ENCODE peak calls at places on chromosome 15, in five cellular contexts. One of them, this sample, is unnamed.

GRCh38 chr15:70156781-70157261 is 59.1 kb upstream of the TLE3 start:
- DNase-seq in left lung: no peak
- DNase-seq in GM10248: no peak
- DNase-seq in Calu3: no peak
- DNase-seq in GM13977: no peak
- DNase-seq in this sample: no peak

GRCh38 chr15:20340931-20341661 is 200.5 kb downstream of the GOLGA6L6 start:
- DNase-seq in left lung: no peak
- DNase-seq in GM10248: peak
- DNase-seq in Calu3: no peak
- DNase-seq in GM13977: peak
- DNase-seq in this sample: peak

GRCh38 chr15:41940441-41940857 is 31.9 kb downstream of the EHD4 start:
- DNase-seq in GM13977: no peak
- DNase-seq in GM10248: no peak
- DNase-seq in left lung: no peak
- DNase-seq in Calu3: no peak
- DNase-seq in this sample: no peak

GRCh38 chr15:69081310-69082004 is 67.0 kb downstream of the NOX5 start:
- DNase-seq in left lung: no peak
- DNase-seq in GM13977: no peak
- DNase-seq in Calu3: no peak
- DNase-seq in GM10248: no peak
- DNase-seq in this sample: no peak

GRCh38 chr15:47514251-47514652 is 203.1 kb upstream of the SEMA6D start:
- DNase-seq in left lung: no peak
- DNase-seq in GM13977: no peak
- DNase-seq in Calu3: no peak
- DNase-seq in GM10248: no peak
- DNase-seq in this sample: no peak

GRCh38 chr15:71098920-71099319 is 16.4 kb upstream of the THSD4 start:
- DNase-seq in Calu3: no peak
- DNase-seq in GM13977: no peak
- DNase-seq in GM10248: no peak
- DNase-seq in left lung: no peak
- DNase-seq in this sample: no peak

GRCh38 chr15:38554354-38554753 is 10.3 kb downstream of the RASGRP1 start:
- DNase-seq in left lung: no peak
- DNase-seq in Calu3: no peak
- DNase-seq in GM13977: peak
- DNase-seq in GM10248: peak
- DNase-seq in this sample: peak

GRCh38 chr15:44490628-44491027 is 46.3 kb upstream of the EIF3J start:
- DNase-seq in left lung: no peak
- DNase-seq in GM10248: no peak
- DNase-seq in GM13977: no peak
- DNase-seq in Calu3: no peak
- DNase-seq in this sample: no peak

GRCh38 chr15:101035611-101036010 is 116.5 kb downstream of the LRRK1 start:
- DNase-seq in left lung: no peak
- DNase-seq in Calu3: no peak
- DNase-seq in GM10248: no peak
- DNase-seq in GM13977: no peak
- DNase-seq in this sample: no peak

GRCh38 chr15:56249080-56249479 is 5.4 kb upstream of the RFX7 start:
- DNase-seq in GM10248: no peak
- DNase-seq in left lung: no peak
- DNase-seq in Calu3: peak
- DNase-seq in GM13977: no peak
- DNase-seq in this sample: no peak

GRCh38 chr15:78712797-78713515 is 71.9 kb upstream of the CHRNB4 start:
- DNase-seq in GM10248: no peak
- DNase-seq in left lung: no peak
- DNase-seq in GM13977: no peak
- DNase-seq in Calu3: no peak
- DNase-seq in this sample: no peak

GRCh38 chr15:64690578-64691296 is 84.7 kb downstream of the RBPMS2 start:
- DNase-seq in GM10248: no peak
- DNase-seq in Calu3: no peak
- DNase-seq in left lung: no peak
- DNase-seq in GM13977: no peak
- DNase-seq in this sample: no peak

GRCh38 chr15:42918047-42918446 is 2.5 kb downstream of the TTBK2 start:
- DNase-seq in GM13977: no peak
- DNase-seq in Calu3: no peak
- DNase-seq in GM10248: no peak
- DNase-seq in left lung: no peak
- DNase-seq in this sample: no peak

GRCh38 chr15:44623178-44623577 is 40.3 kb downstream of the SPG11 start:
- DNase-seq in Calu3: no peak
- DNase-seq in GM10248: no peak
- DNase-seq in GM13977: no peak
- DNase-seq in left lung: no peak
- DNase-seq in this sample: no peak

GRCh38 chr15:71329041-71329440 is 213.8 kb downstream of the THSD4 start:
- DNase-seq in left lung: peak
- DNase-seq in GM13977: no peak
- DNase-seq in GM10248: no peak
- DNase-seq in Calu3: no peak
- DNase-seq in this sample: no peak

GRCh38 chr15:100680726-100681125 is 78.3 kb downstream of the ASB7 start:
- DNase-seq in left lung: no peak
- DNase-seq in GM10248: no peak
- DNase-seq in Calu3: no peak
- DNase-seq in GM13977: no peak
- DNase-seq in this sample: peak

GRCh38 chr15:43281926-43282602 is 15.3 kb upstream of the TGM5 start:
- DNase-seq in Calu3: no peak
- DNase-seq in GM13977: no peak
- DNase-seq in GM10248: no peak
- DNase-seq in left lung: no peak
- DNase-seq in this sample: no peak

GRCh38 chr15:82855286-82856092 is 46.1 kb downstream of the WHAMM start:
- DNase-seq in Calu3: no peak
- DNase-seq in left lung: no peak
- DNase-seq in GM13977: no peak
- DNase-seq in GM10248: no peak
- DNase-seq in this sample: no peak

GRCh38 chr15:45668386-45668785 is 33.6 kb downstream of the SQOR start:
- DNase-seq in GM10248: no peak
- DNase-seq in GM13977: no peak
- DNase-seq in Calu3: no peak
- DNase-seq in left lung: peak
- DNase-seq in this sample: no peak

GRCh38 chr15:101615986-101616848 is 36.0 kb downstream of the TM2D3 start:
- DNase-seq in GM13977: no peak
- DNase-seq in left lung: peak
- DNase-seq in GM10248: no peak
- DNase-seq in Calu3: peak
- DNase-seq in this sample: no peak

GRCh38 chr15:44667039-44667360 is 3.5 kb upstream of the SPG11 start:
- DNase-seq in left lung: no peak
- DNase-seq in GM13977: no peak
- DNase-seq in Calu3: no peak
- DNase-seq in GM10248: no peak
- DNase-seq in this sample: no peak

GRCh38 chr15:69609176-69609575 is 156.6 kb downstream of the RPLP1 start:
- DNase-seq in GM13977: no peak
- DNase-seq in GM10248: no peak
- DNase-seq in Calu3: peak
- DNase-seq in left lung: no peak
- DNase-seq in this sample: no peak

GRCh38 chr15:51283026-51283425 is 55.4 kb downstream of the CYP19A1 start:
- DNase-seq in GM10248: peak
- DNase-seq in left lung: no peak
- DNase-seq in Calu3: no peak
- DNase-seq in GM13977: no peak
- DNase-seq in this sample: peak

GRCh38 chr15:69874321-69874720 is 223.4 kb downstream of the TLE3 start:
- DNase-seq in Calu3: no peak
- DNase-seq in GM10248: no peak
- DNase-seq in left lung: no peak
- DNase-seq in GM13977: no peak
- DNase-seq in this sample: no peak

GRCh38 chr15:41806291-41807181 is 21.4 kb upstream of the JMJD7 start:
- DNase-seq in left lung: peak
- DNase-seq in GM13977: no peak
- DNase-seq in GM10248: no peak
- DNase-seq in Calu3: no peak
- DNase-seq in this sample: no peak

GRCh38 chr15:51947124-51947523 is 24.5 kb downstream of the LEO1 start:
- DNase-seq in left lung: no peak
- DNase-seq in GM10248: no peak
- DNase-seq in Calu3: no peak
- DNase-seq in GM13977: no peak
- DNase-seq in this sample: no peak

GRCh38 chr15:82040862-82041261 is 5.0 kb downstream of the MEX3B start:
- DNase-seq in GM10248: no peak
- DNase-seq in left lung: peak
- DNase-seq in GM13977: peak
- DNase-seq in Calu3: peak
- DNase-seq in this sample: no peak

GRCh38 chr15:83110361-83110760 is 2.9 kb downstream of the TM6SF1 start:
- DNase-seq in GM10248: no peak
- DNase-seq in Calu3: no peak
- DNase-seq in left lung: no peak
- DNase-seq in GM13977: no peak
- DNase-seq in this sample: no peak

GRCh38 chr15:81339321-81339720 is 15.4 kb upstream of the STARD5 start:
- DNase-seq in left lung: no peak
- DNase-seq in GM13977: no peak
- DNase-seq in GM10248: no peak
- DNase-seq in Calu3: no peak
- DNase-seq in this sample: no peak

GRCh38 chr15:74127954-74128784 is 2.2 kb upstream of the ISLR2 start:
- DNase-seq in left lung: no peak
- DNase-seq in Calu3: no peak
- DNase-seq in GM13977: peak
- DNase-seq in GM10248: no peak
- DNase-seq in this sample: peak

GRCh38 chr15:62135532-62136134 is 29.5 kb downstream of the C2CD4B start:
- DNase-seq in GM13977: no peak
- DNase-seq in left lung: peak
- DNase-seq in GM10248: no peak
- DNase-seq in Calu3: peak
- DNase-seq in this sample: no peak

GRCh38 chr15:73760330-73760729 is 7.2 kb upstream of the INSYN1 start:
- DNase-seq in GM13977: no peak
- DNase-seq in GM10248: no peak
- DNase-seq in left lung: no peak
- DNase-seq in Calu3: no peak
- DNase-seq in this sample: no peak

GRCh38 chr15:26260517-26261133 is 397.5 kb upstream of the ATP10A start:
- DNase-seq in GM13977: no peak
- DNase-seq in left lung: no peak
- DNase-seq in GM10248: no peak
- DNase-seq in Calu3: peak
- DNase-seq in this sample: peak

GRCh38 chr15:93037341-93038063 is 51.5 kb downstream of the RGMA start:
- DNase-seq in left lung: peak
- DNase-seq in GM13977: peak
- DNase-seq in GM10248: no peak
- DNase-seq in Calu3: no peak
- DNase-seq in this sample: peak
- TF ChIP-seq CTCF in left lung: no peak
- TF ChIP-seq CTCF in GM13977: no peak
- TF ChIP-seq CTCF in GM10248: no peak
- TF ChIP-seq CTCF in Calu3: no peak
- TF ChIP-seq CTCF in this sample: no peak

GRCh38 chr15:63373330-63373729 is 8.3 kb downstream of the CA12 start:
- DNase-seq in Calu3: no peak
- DNase-seq in GM13977: no peak
- DNase-seq in GM10248: no peak
- DNase-seq in left lung: no peak
- DNase-seq in this sample: no peak
- TF ChIP-seq CTCF in Calu3: no peak
- TF ChIP-seq CTCF in GM13977: no peak
- TF ChIP-seq CTCF in GM10248: no peak
- TF ChIP-seq CTCF in left lung: no peak
- TF ChIP-seq CTCF in this sample: no peak

GRCh38 chr15:77632760-77633133 is at the start of gene LINGO1:
- DNase-seq in GM10248: no peak
- DNase-seq in Calu3: peak
- DNase-seq in GM13977: no peak
- DNase-seq in left lung: no peak
- DNase-seq in this sample: no peak

GRCh38 chr15:77630064-77630463 is 2.6 kb downstream of the LINGO1 start:
- DNase-seq in GM13977: no peak
- DNase-seq in GM10248: no peak
- DNase-seq in left lung: no peak
- DNase-seq in Calu3: no peak
- DNase-seq in this sample: no peak

GRCh38 chr15:77629070-77630030 is 3.4 kb downstream of the LINGO1 start:
- DNase-seq in GM10248: no peak
- DNase-seq in left lung: no peak
- DNase-seq in Calu3: no peak
- DNase-seq in GM13977: no peak
- DNase-seq in this sample: no peak

GRCh38 chr15:77631790-77632551 is 741 bp downstream of the LINGO1 start:
- DNase-seq in GM10248: no peak
- DNase-seq in Calu3: peak
- DNase-seq in GM13977: no peak
- DNase-seq in left lung: no peak
- DNase-seq in this sample: no peak

DNA sequence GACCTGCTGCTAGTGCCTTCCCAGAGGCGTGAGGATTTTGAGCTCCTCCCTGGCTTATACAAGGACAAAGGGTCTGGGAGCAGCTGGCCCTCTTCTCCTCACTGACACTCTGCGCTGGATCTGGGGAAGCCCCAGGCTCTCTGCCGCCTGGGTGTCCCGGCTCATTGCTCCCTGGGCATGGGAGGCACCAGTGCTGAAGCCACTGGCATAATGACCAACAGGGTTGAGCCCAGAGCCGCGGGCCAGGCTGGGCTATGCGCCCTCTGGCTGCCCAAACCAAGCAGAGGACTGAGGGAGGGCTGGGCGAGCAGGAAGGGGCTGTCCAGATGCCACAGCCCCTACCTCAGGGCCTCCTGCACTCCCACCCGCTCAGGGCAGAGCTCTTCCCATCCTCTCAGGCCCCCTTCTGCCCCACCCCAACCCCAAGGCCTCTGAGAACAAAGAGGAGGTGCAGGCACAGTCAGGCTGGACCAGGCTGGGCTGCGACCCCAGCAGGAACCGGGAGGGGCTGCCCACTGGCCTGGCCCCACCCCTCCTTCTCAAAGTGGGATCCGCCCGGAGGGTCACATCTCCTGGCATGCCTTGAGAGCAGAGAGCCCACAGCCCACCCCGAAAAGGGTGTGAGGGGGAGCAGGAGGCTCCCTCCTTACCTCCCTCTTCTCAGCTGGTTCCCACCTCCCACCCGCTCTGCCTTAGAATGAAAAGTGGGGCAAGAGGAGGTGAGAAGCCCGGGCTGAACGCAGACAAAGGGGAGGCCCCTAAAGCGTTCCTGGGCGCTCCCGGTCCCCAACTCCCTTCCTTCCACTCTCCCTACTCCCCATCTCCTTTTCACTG is 1.5 kb downstream of the LINGO1 start:
- DNase-seq in GM10248: no peak
- DNase-seq in left lung: no peak
- DNase-seq in GM13977: no peak
- DNase-seq in Calu3: peak
- DNase-seq in this sample: no peak
- TF ChIP-seq CTCF in GM10248: peak
- TF ChIP-seq CTCF in left lung: no peak
- TF ChIP-seq CTCF in GM13977: no peak
- TF ChIP-seq CTCF in Calu3: no peak
- TF ChIP-seq CTCF in this sample: no peak

GRCh38 chr15:84934942-84935729 is 46.5 kb upstream of the PDE8A start:
- DNase-seq in Calu3: peak
- DNase-seq in GM10248: no peak
- DNase-seq in left lung: no peak
- DNase-seq in GM13977: no peak
- DNase-seq in this sample: no peak
- TF ChIP-seq CTCF in Calu3: peak
- TF ChIP-seq CTCF in GM10248: no peak
- TF ChIP-seq CTCF in left lung: no peak
- TF ChIP-seq CTCF in GM13977: peak
- TF ChIP-seq CTCF in this sample: no peak

This sample was measured in GM13976.